ENCODE peak calls at places on chromosomes 11 and 22, in five cellular contexts. M is DMS79 treated with DMSO at 0.1 percent for 48 hours, T is LoVo, G is foreskin keratinocyte, K is spleen. H is an unnamed sample.

GRCh38 chr11:2940930-2941821 is 12.0 kb upstream of the PHLDA2 start:
- DNase-seq in M (no peak), T (peak; percentile 55), G (no peak), K (peak; percentile 74), H (no peak)

GRCh38 chr11:67056640-67057409 is at the start of gene RHOD:
- DNase-seq in M (no peak), T (peak; percentile 67), G (no peak), K (peak; percentile 87), H (no peak)

GRCh38 chr11:19705936-19706335 is 6.7 kb upstream of the NAV2 start:
- DNase-seq in M (no peak), T (no peak), G (no peak), K (no peak), H (no peak)

GRCh38 chr22:16917144-16918003 is 90.6 kb downstream of the GAB4 start:
- DNase-seq in M (no peak), T (peak; percentile 46), G (peak; percentile 9), K (no peak), H (peak; percentile 73)

GRCh38 chr22:44630826-44631225 is 71.2 kb upstream of the PRR5 start:
- DNase-seq in M (no peak), T (no peak), G (no peak), K (no peak), H (no peak)

GRCh38 chr11:80900265-80900664 is 1459.4 kb upstream of the TENM4 start:
- DNase-seq in M (no peak), T (no peak), G (no peak), K (no peak), H (no peak)

GRCh38 chr11:76823481-76824028 is 37.2 kb upstream of the ACER3 start:
- DNase-seq in M (no peak), T (peak; percentile 66), G (peak; percentile 95), K (no peak), H (peak; percentile 46)

GRCh38 chr22:25658641-25659040 is 83.3 kb upstream of the MYO18B start:
- DNase-seq in M (no peak), T (no peak), G (no peak), K (no peak), H (no peak)

GRCh38 chr11:112776834-112777793 is 184.1 kb upstream of the NCAM1 start:
- DNase-seq in M (peak; percentile 76), T (no peak), G (no peak), K (no peak), H (no peak)

GRCh38 chr11:64571050-64571409 is 20.0 kb upstream of the SLC22A12 start:
- DNase-seq in M (no peak), T (no peak), G (no peak), K (peak; percentile 31), H (no peak)

GRCh38 chr11:122261546-122261945 is 145.5 kb upstream of the BLID start:
- DNase-seq in M (no peak), T (no peak), G (peak; percentile 63), K (no peak), H (no peak)

GRCh38 chr22:20549232-20549841 is 41.9 kb downstream of the MED15 start:
- DNase-seq in M (no peak), T (no peak), G (no peak), K (peak; percentile 84), H (peak; percentile 60)

GRCh38 chr11:126138636-126139540 is 72.6 kb downstream of the RPUSD4 start:
- DNase-seq in M (no peak), T (no peak), G (no peak), K (peak; percentile 45), H (no peak)

GRCh38 chr22:39622881-39623367 is 52.4 kb downstream of the CACNA1I start:
- DNase-seq in M (no peak), T (peak; percentile 20), G (no peak), K (peak; percentile 89), H (peak; percentile 27)

GRCh38 chr11:71998649-71999310 is at the start of gene IL18BP:
- DNase-seq in M (no peak), T (no peak), G (no peak), K (peak; percentile 90), H (peak; percentile 84)

H was measured in Kasumi-1.